ENCODE peak calls at places on chromosomes 1 and 21, in four cellular contexts. X, T, N and K are unnamed samples.

GRCh38 chr1:116762781-116763115 is 8.5 kb downstream of the CD2 start:
- DNase-seq in N (no peak), X (peak; percentile 33), T (no peak), K (no peak)

GRCh38 chr1:41515778-41516167 is 31.3 kb upstream of the EDN2 start:
- DNase-seq in T (no peak), X (no peak), N (no peak), K (no peak)

GRCh38 chr1:212698467-212699103 is 1.1 kb downstream of the BATF3 start:
- DNase-seq in X (no peak), T (no peak), N (no peak), K (no peak)

GRCh38 chr1:78035121-78035520 is 10.6 kb upstream of the GIPC2 start:
- DNase-seq in X (no peak), T (no peak), N (no peak), K (no peak)

GRCh38 chr1:41268154-41268770 is 26.2 kb upstream of the SCMH1 start:
- DNase-seq in N (no peak), X (peak; percentile 90), T (peak; percentile 64), K (peak; percentile 61)

GRCh38 chr21:41477641-41478318 is 30.2 kb downstream of the TMPRSS2 start:
- DNase-seq in T (no peak), X (no peak), N (no peak), K (no peak)

GRCh38 chr1:158053276-158053675 is 59.8 kb downstream of the KIRREL1 start:
- DNase-seq in N (no peak), T (no peak), X (no peak), K (no peak)

GRCh38 chr1:20417581-20417980 is 68.4 kb downstream of the CAMK2N1 start:
- DNase-seq in X (no peak), T (no peak), N (no peak), K (no peak)

GRCh38 chr1:2606806-2607680 is 20.5 kb downstream of the PRXL2B start:
- DNase-seq in X (no peak), T (no peak), N (no peak), K (peak; percentile 7)

GRCh38 chr1:3012511-3013291 is 8.6 kb upstream of the ACTRT2 start:
- DNase-seq in X (peak; percentile 91), N (no peak), T (peak; percentile 4), K (peak; percentile 71)

GRCh38 chr1:19852036-19852435 is 30.2 kb upstream of the OTUD3 start:
- DNase-seq in N (no peak), X (no peak), T (no peak), K (no peak)

GRCh38 chr1:152247316-152247715 is 23.3 kb upstream of the HRNR start:
- DNase-seq in X (no peak), N (no peak), T (no peak), K (no peak)

GRCh38 chr1:152251391-152251790 is 27.4 kb upstream of the HRNR start:
- DNase-seq in N (no peak), X (no peak), T (no peak), K (no peak)

DNA sequence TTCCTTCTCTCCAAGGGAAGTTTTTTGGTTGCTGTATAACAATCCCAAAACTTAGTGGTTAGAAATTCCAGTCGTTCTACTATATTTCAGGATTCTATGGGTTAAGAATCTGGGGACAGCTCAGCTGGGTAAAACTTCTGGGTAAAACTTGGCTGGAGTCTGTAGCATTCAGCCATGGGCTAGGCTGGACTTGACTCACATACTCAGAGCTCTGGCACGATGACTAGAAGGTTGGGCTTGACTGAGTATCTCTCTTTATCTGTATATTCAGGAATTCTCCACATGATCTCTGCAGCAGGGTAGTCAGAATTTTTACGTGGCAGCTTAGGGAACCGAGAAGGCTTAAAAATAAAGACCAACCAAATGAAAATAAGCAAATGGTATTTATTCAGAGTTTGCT is 28.2 kb upstream of the HRNR start:
- DNase-seq in T (no peak), N (no peak), X (no peak), K (no peak)
- TF ChIP-seq SPI1 in T (no peak), N (no peak), X (no peak), K (no peak)

DNA sequence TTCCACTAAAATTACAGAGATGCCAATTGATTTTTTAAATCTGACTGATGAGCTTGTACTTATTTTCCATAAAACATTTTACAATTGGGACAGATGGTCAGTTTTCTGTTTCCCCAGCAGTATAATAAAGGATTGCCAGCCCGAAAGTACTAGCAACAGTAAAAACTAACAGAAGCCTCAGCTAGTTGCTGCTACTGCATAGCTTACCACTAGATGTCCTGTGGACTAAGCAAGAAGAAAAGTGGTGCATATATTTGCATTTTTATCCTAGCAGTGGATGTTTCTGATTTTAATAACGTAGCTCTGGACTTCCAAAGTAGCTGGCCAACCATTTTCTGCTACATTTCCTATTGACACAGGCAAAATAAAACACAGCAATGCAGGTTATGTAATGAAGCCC is 241.5 kb downstream of the BARHL2 start:
- DNase-seq in T (no peak), X (no peak), N (no peak), K (no peak)
- TF ChIP-seq SPI1 in T (no peak), X (no peak), N (no peak), K (no peak)

GRCh38 chr1:8598060-8598724 is 219.2 kb downstream of the RERE start:
- DNase-seq in X (no peak), N (no peak), T (no peak), K (no peak)
- TF ChIP-seq SPI1 in X (no peak), N (no peak), T (no peak), K (no peak)

GRCh38 chr1:201639391-201639790 is 100.5 kb downstream of the NAV1 start:
- DNase-seq in X (no peak), T (no peak), N (no peak), K (no peak)

GRCh38 chr1:201639826-201640225 is 100.9 kb downstream of the NAV1 start:
- DNase-seq in X (no peak), T (no peak), N (no peak), K (no peak)

GRCh38 chr1:201640624-201641023 is 101.7 kb downstream of the NAV1 start:
- DNase-seq in X (no peak), N (no peak), T (no peak), K (no peak)

GRCh38 chr1:201643835-201644104 is 104.8 kb downstream of the NAV1 start:
- DNase-seq in X (no peak), N (no peak), T (no peak), K (no peak)

GRCh38 chr1:201641524-201642253 is 102.8 kb downstream of the NAV1 start:
- DNase-seq in X (no peak), N (no peak), T (no peak), K (no peak)
- TF ChIP-seq SPI1 in X (no peak), N (no peak), T (no peak), K (no peak)

GRCh38 chr21:14072761-14073535 is 137.8 kb downstream of the LIPI start:
- DNase-seq in T (no peak), N (no peak), X (no peak), K (no peak)
- TF ChIP-seq SPI1 in T (no peak), N (no peak), X (no peak), K (no peak)

DNA sequence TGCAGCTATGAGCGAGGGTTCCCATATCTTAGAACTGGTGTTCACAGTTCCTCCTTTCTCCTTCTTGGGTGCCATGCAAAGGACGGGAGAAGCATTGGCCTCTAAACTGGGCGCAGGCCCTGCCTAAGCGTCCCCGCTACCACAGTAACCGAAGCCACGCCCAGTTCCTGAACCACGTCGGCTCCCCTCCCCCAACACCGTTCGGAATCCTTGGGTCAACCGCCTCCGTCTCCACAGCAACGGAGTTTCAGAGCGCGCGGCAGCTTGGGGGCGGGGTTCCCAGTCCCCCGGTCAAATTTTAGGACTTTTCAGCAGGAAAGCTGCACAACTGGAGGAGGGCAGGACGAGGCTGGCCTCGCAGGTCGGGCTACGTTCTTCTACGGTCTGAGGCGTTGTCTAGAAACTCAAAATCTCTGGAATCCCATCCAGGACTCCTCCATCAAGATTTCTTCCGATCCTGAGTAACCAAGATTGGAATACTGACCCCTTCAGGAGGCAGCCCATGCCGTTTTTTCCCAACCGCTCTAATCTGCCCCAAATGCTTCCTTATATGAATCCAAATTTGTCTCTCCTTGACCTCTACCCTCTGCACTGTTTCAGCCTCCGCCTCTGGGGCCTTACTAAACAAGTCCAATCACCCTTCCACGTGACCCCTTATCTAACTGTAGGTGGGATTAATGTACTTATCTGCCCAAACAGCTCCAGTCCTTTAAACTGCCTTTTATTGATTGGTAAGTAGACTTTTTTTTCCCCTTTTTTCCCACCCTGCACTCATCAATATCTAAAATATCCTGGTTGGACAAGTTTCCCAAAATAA is at the start of gene SPAG17:
- DNase-seq in N (no peak), X (peak; percentile 80), T (peak; percentile 1), K (peak; percentile 4)
- TF ChIP-seq SPI1 in N (no peak), X (no peak), T (no peak), K (no peak)

GRCh38 chr1:188479146-188479545 is 1650.4 kb downstream of the PLA2G4A start:
- DNase-seq in X (no peak), T (no peak), N (no peak), K (no peak)
- TF ChIP-seq SPI1 in X (no peak), T (no peak), N (no peak), K (no peak)

DNA sequence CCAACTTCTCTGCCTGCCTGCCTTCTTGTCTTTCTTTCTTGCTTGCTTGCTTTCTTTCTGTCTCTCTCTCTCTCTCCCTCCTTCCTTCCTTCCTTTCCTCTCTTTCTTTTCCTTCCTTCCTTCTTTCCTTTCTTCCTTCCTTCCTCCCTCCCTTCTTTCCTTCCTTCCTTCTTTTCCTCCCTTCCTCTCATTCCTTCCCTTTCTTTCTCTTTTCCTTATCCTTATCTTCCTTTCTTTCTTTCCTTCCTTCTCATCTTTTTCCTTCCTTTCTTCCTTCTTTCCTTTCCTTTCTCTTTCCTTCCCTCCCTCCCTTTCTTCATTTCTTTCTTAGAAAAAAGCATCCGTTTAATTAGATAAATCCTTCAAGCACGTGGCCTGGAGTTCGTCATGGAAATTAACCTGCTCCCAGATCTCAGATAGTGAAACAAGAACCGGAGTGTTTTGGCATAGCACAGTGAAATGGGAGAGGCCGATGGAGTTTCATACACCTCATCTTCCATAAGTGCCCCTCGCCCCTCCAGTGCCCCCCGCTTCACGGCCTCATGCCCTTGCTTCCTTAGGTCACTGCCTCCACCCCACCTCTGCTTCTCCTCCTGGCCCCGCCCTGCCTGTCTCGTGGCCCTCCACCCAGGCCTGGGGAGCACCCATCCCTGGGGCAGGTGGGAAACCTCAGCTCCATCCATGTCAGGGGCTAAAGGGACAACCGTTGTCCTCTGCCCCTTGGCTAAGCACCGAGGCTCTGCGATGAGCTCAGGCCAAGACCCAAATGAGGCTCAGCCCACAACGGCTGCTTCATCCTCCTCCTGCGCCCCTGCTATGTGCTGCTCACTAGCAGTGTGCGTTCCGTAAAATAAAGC is 11.2 kb downstream of the CASZ1 start:
- DNase-seq in X (no peak), N (no peak), T (no peak), K (no peak)
- TF ChIP-seq SPI1 in X (no peak), N (no peak), T (no peak), K (no peak)